ENCODE peak calls at places on chromosomes 2 and 18, in six cellular contexts. One of them, this sample, is unnamed. For H3K4me1 and H3K27me3, the result is how much of the 10 kb centered on the place peaks cover.

GRCh38 chr18:34864836-34865497 is 154.9 kb downstream of the DTNA start:
- DNase-seq in A673: no peak
- DNase-seq in HCT116: no peak
- DNase-seq in CD8-positive, alpha-beta T cell: no peak
- DNase-seq in left ventricle myocardium inferior: no peak
- DNase-seq in ovary: no peak
- DNase-seq in this sample: no peak

GRCh38 chr2:197760293-197760657 is 24.8 kb downstream of the BOLL start:
- DNase-seq in HCT116: no peak
- DNase-seq in ovary: no peak
- DNase-seq in left ventricle myocardium inferior: peak
- DNase-seq in A673: no peak
- DNase-seq in CD8-positive, alpha-beta T cell: no peak
- DNase-seq in this sample: no peak

GRCh38 chr2:28658369-28658768 is 93.3 kb upstream of the PPP1CB start:
- DNase-seq in CD8-positive, alpha-beta T cell: no peak
- DNase-seq in left ventricle myocardium inferior: no peak
- DNase-seq in A673: peak
- DNase-seq in ovary: no peak
- DNase-seq in HCT116: no peak
- DNase-seq in this sample: peak

GRCh38 chr18:29181151-29181901 is 1004.4 kb upstream of the CDH2 start:
- DNase-seq in HCT116: no peak
- DNase-seq in left ventricle myocardium inferior: no peak
- DNase-seq in ovary: no peak
- DNase-seq in CD8-positive, alpha-beta T cell: no peak
- DNase-seq in A673: peak
- DNase-seq in this sample: no peak

GRCh38 chr18:23301971-23302370 is 151.1 kb upstream of the RIOK3 start:
- DNase-seq in ovary: no peak
- DNase-seq in HCT116: no peak
- DNase-seq in A673: no peak
- DNase-seq in left ventricle myocardium inferior: no peak
- DNase-seq in CD8-positive, alpha-beta T cell: no peak
- DNase-seq in this sample: peak

GRCh38 chr2:240921319-240922233 is 15.4 kb downstream of the CROCC2 start:
- DNase-seq in ovary: peak
- DNase-seq in HCT116: no peak
- DNase-seq in left ventricle myocardium inferior: peak
- DNase-seq in CD8-positive, alpha-beta T cell: no peak
- DNase-seq in A673: peak
- DNase-seq in this sample: peak

GRCh38 chr2:31018280-31018679 is 120.0 kb downstream of the GALNT14 start:
- DNase-seq in A673: no peak
- DNase-seq in left ventricle myocardium inferior: no peak
- DNase-seq in ovary: no peak
- DNase-seq in HCT116: no peak
- DNase-seq in CD8-positive, alpha-beta T cell: no peak
- DNase-seq in this sample: no peak

GRCh38 chr18:75467396-75467795 is 39.9 kb upstream of the SMIM21 start:
- DNase-seq in left ventricle myocardium inferior: no peak
- DNase-seq in ovary: no peak
- DNase-seq in HCT116: no peak
- DNase-seq in A673: no peak
- DNase-seq in CD8-positive, alpha-beta T cell: no peak
- DNase-seq in this sample: peak

GRCh38 chr2:8469709-8470493 is 212.0 kb upstream of the ID2 start:
- DNase-seq in ovary: no peak
- DNase-seq in HCT116: no peak
- DNase-seq in A673: no peak
- DNase-seq in left ventricle myocardium inferior: no peak
- DNase-seq in CD8-positive, alpha-beta T cell: no peak
- DNase-seq in this sample: no peak

GRCh38 chr18:63867368-63867767 is 20.1 kb upstream of the SERPINB2 start:
- DNase-seq in CD8-positive, alpha-beta T cell: no peak
- DNase-seq in left ventricle myocardium inferior: no peak
- DNase-seq in A673: no peak
- DNase-seq in HCT116: no peak
- DNase-seq in ovary: no peak
- DNase-seq in this sample: no peak

GRCh38 chr2:8570637-8571036 is 111.2 kb upstream of the ID2 start:
- DNase-seq in CD8-positive, alpha-beta T cell: no peak
- DNase-seq in A673: no peak
- DNase-seq in HCT116: no peak
- DNase-seq in ovary: no peak
- DNase-seq in left ventricle myocardium inferior: no peak
- DNase-seq in this sample: no peak

GRCh38 chr18:68417166-68417776 is 297.6 kb downstream of the TMX3 start:
- DNase-seq in ovary: no peak
- DNase-seq in left ventricle myocardium inferior: no peak
- DNase-seq in A673: no peak
- DNase-seq in HCT116: no peak
- DNase-seq in CD8-positive, alpha-beta T cell: no peak
- DNase-seq in this sample: peak

GRCh38 chr18:13440277-13441248 is 222.0 kb downstream of the LDLRAD4 start:
- DNase-seq in HCT116: no peak
- DNase-seq in ovary: no peak
- DNase-seq in left ventricle myocardium inferior: no peak
- DNase-seq in CD8-positive, alpha-beta T cell: no peak
- DNase-seq in A673: no peak
- DNase-seq in this sample: no peak

GRCh38 chr2:43379494-43379893 is 153.1 kb upstream of the ZFP36L2 start:
- DNase-seq in A673: no peak
- DNase-seq in CD8-positive, alpha-beta T cell: no peak
- DNase-seq in ovary: no peak
- DNase-seq in left ventricle myocardium inferior: no peak
- DNase-seq in HCT116: no peak
- DNase-seq in this sample: no peak

GRCh38 chr18:49628119-49628518 is 66.3 kb downstream of the LIPG start:
- DNase-seq in CD8-positive, alpha-beta T cell: no peak
- DNase-seq in HCT116: no peak
- DNase-seq in left ventricle myocardium inferior: no peak
- DNase-seq in A673: peak
- DNase-seq in ovary: no peak
- DNase-seq in this sample: no peak

DNA sequence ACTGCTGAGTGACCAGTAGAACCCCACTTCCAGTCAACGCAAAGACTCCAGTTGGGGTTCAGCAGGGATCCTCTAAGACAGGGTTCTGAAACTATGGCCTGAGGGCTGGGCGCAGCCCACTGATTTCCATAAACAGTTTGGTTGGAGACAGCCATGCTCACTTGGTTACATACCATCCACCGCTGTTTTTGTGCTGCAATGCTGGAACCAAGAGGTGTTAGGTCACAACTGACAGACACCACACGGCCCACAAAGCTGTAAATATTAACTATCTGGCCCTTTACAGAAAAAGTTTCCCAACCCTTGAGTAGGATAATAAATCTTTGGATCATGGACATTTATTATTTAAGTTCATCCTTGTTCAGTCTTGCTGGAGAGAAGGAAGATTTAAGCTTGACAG is 8.4 kb upstream of the CD226 start:
- DNase-seq in HCT116: no peak
- DNase-seq in left ventricle myocardium inferior: no peak
- DNase-seq in ovary: no peak
- DNase-seq in A673: no peak
- DNase-seq in CD8-positive, alpha-beta T cell: no peak
- DNase-seq in this sample: no peak
- H3K4me1 ChIP-seq in HCT116: under half
- H3K4me1 ChIP-seq in left ventricle myocardium inferior: under half
- H3K4me1 ChIP-seq in ovary: under half
- H3K4me1 ChIP-seq in A673: under half
- H3K4me1 ChIP-seq in CD8-positive, alpha-beta T cell: under half
- H3K4me1 ChIP-seq in this sample: under half

DNA sequence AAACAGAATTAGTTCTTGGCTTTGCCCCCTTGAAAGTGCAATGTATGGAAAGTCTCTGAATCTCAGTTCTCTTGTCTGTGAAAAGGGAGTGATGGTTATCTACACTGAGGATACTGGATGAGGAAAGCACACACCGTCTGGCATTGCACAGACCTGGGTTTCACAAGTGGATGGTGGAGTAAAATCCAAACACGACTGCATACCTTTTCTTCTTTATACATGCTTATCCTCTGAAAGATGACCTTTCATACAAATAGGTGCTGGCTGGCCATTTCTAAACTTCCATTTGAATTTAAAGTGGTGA is 4.2 kb downstream of the CXCR4 start:
- DNase-seq in HCT116: no peak
- DNase-seq in A673: no peak
- DNase-seq in CD8-positive, alpha-beta T cell: no peak
- DNase-seq in left ventricle myocardium inferior: no peak
- DNase-seq in ovary: no peak
- DNase-seq in this sample: no peak
- H3K27me3 ChIP-seq in HCT116: half or more
- H3K27me3 ChIP-seq in A673: half or more
- H3K27me3 ChIP-seq in CD8-positive, alpha-beta T cell: under half
- H3K27me3 ChIP-seq in left ventricle myocardium inferior: half or more
- H3K27me3 ChIP-seq in ovary: under half
- H3K27me3 ChIP-seq in this sample: under half

GRCh38 chr2:120920438-120920814 is 184.8 kb downstream of the GLI2 start:
- DNase-seq in A673: no peak
- DNase-seq in CD8-positive, alpha-beta T cell: no peak
- DNase-seq in ovary: no peak
- DNase-seq in left ventricle myocardium inferior: no peak
- DNase-seq in HCT116: no peak
- DNase-seq in this sample: no peak
- H3K27ac ChIP-seq in A673: no peak
- H3K27ac ChIP-seq in CD8-positive, alpha-beta T cell: no peak
- H3K27ac ChIP-seq in ovary: no peak
- H3K27ac ChIP-seq in left ventricle myocardium inferior: peak
- H3K27ac ChIP-seq in HCT116: no peak
- H3K27ac ChIP-seq in this sample: peak

DNA sequence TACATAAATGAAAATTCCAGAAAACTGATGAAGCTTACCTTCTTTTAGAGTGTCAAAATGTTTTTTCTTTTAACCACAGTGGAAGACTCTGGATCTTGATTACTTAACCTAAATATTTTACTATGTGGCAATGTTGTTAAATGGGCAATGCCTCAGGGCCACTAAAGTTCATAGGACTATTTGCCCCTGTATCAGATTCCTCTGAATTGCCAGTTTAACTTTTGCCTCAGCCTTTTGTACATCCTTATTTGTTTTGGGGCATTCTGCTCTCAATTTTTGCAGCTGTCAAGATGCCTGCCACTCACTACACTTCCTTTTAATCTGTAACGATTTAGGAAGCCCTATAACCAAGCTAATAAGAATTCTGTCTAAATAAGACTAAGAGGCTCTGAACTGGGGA is 31.7 kb upstream of the SERTAD2 start:
- DNase-seq in CD8-positive, alpha-beta T cell: no peak
- DNase-seq in left ventricle myocardium inferior: no peak
- DNase-seq in HCT116: no peak
- DNase-seq in A673: no peak
- DNase-seq in ovary: no peak
- DNase-seq in this sample: no peak
- H3K4me1 ChIP-seq in CD8-positive, alpha-beta T cell: under half
- H3K4me1 ChIP-seq in left ventricle myocardium inferior: under half
- H3K4me1 ChIP-seq in HCT116: under half
- H3K4me1 ChIP-seq in A673: under half
- H3K4me1 ChIP-seq in ovary: under half
- H3K4me1 ChIP-seq in this sample: under half

GRCh38 chr2:206259615-206260426 is 14.6 kb upstream of the ZDBF2 start:
- DNase-seq in CD8-positive, alpha-beta T cell: no peak
- DNase-seq in left ventricle myocardium inferior: no peak
- DNase-seq in HCT116: no peak
- DNase-seq in ovary: no peak
- DNase-seq in A673: no peak
- DNase-seq in this sample: no peak

GRCh38 chr2:206257861-206258260 is 16.6 kb upstream of the ZDBF2 start:
- DNase-seq in HCT116: no peak
- DNase-seq in ovary: no peak
- DNase-seq in A673: no peak
- DNase-seq in left ventricle myocardium inferior: no peak
- DNase-seq in CD8-positive, alpha-beta T cell: no peak
- DNase-seq in this sample: no peak

GRCh38 chr2:206263959-206264603 is 10.4 kb upstream of the ZDBF2 start:
- DNase-seq in HCT116: no peak
- DNase-seq in ovary: no peak
- DNase-seq in A673: no peak
- DNase-seq in left ventricle myocardium inferior: no peak
- DNase-seq in CD8-positive, alpha-beta T cell: no peak
- DNase-seq in this sample: no peak

GRCh38 chr2:206257345-206257744 is 17.1 kb upstream of the ZDBF2 start:
- DNase-seq in A673: no peak
- DNase-seq in ovary: no peak
- DNase-seq in left ventricle myocardium inferior: no peak
- DNase-seq in CD8-positive, alpha-beta T cell: no peak
- DNase-seq in HCT116: no peak
- DNase-seq in this sample: no peak

GRCh38 chr2:206260427-206261012 is 13.9 kb upstream of the ZDBF2 start:
- DNase-seq in ovary: no peak
- DNase-seq in HCT116: no peak
- DNase-seq in A673: peak
- DNase-seq in left ventricle myocardium inferior: no peak
- DNase-seq in CD8-positive, alpha-beta T cell: no peak
- DNase-seq in this sample: no peak
- H3K27me3 ChIP-seq in ovary: under half
- H3K27me3 ChIP-seq in HCT116: under half
- H3K27me3 ChIP-seq in A673: half or more
- H3K27me3 ChIP-seq in left ventricle myocardium inferior: half or more
- H3K27me3 ChIP-seq in CD8-positive, alpha-beta T cell: under half
- H3K27me3 ChIP-seq in this sample: under half

GRCh38 chr18:79917351-79918088 is 33.9 kb downstream of the SLC66A2 start:
- DNase-seq in A673: no peak
- DNase-seq in ovary: no peak
- DNase-seq in CD8-positive, alpha-beta T cell: no peak
- DNase-seq in left ventricle myocardium inferior: no peak
- DNase-seq in HCT116: no peak
- DNase-seq in this sample: no peak
- H3K27ac ChIP-seq in A673: no peak
- H3K27ac ChIP-seq in ovary: no peak
- H3K27ac ChIP-seq in CD8-positive, alpha-beta T cell: no peak
- H3K27ac ChIP-seq in left ventricle myocardium inferior: no peak
- H3K27ac ChIP-seq in HCT116: no peak
- H3K27ac ChIP-seq in this sample: no peak

DNA sequence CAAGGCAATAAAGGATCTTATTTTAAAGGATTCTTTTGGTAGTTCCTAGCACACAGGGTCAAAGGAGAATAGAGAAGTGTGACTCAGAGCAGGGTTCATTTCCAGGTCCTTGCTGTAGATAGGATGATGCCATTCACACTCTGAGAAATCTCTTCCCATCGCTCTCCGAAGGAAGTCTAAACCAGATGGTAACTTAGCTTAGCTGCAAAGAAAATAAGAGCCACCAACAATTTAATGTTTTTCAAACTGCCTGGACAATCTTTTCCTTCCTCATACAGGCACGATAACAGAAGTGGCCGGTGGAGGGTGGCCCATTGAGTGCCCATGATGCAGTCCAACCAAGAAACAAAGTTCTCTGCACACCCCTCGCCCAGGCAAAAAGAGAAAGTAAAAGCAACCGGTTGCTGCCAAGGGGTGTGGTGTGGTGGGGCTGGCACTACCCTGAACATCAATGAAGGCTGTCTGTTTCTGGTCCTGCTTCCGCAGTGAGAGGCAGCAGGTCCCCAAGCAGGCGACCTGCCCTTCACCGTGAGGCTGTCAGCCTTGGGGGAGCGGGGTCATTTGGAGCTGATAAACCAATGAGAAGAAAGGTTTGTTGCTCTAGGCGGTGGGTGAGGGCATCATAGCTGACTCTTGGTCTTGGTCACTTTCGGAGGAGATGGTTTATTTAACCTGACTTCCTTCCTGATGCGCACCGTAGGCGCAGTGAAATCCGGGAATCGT is 105.6 kb upstream of the CD302 start:
- DNase-seq in CD8-positive, alpha-beta T cell: peak
- DNase-seq in A673: peak
- DNase-seq in ovary: no peak
- DNase-seq in left ventricle myocardium inferior: no peak
- DNase-seq in HCT116: no peak
- DNase-seq in this sample: no peak
- H3K4me1 ChIP-seq in CD8-positive, alpha-beta T cell: under half
- H3K4me1 ChIP-seq in A673: under half
- H3K4me1 ChIP-seq in ovary: under half
- H3K4me1 ChIP-seq in left ventricle myocardium inferior: under half
- H3K4me1 ChIP-seq in HCT116: under half
- H3K4me1 ChIP-seq in this sample: under half